ENCODE peak calls at places on chromosomes 3 and 15, in seven cellular contexts. K is iPS DF 6.9, Q is pancreas, Y is right cardiac atrium, D is aorta, E is left ventricle myocardium inferior, I is heart right ventricle. M is an unnamed sample. For H3K9me3, the result is how much of the 10 kb centered on the place peaks cover.

GRCh38 chr3:169662215-169663070 is 1.1 kb downstream of the MECOM start:
- DNase-seq in K (no peak), Q (peak), I (peak), E (peak), D (peak), Y (peak), M (no peak)

GRCh38 chr3:13880811-13881156 is 913 bp upstream of the WNT7A start:
- DNase-seq in E (no peak), Q (no peak), D (no peak), I (no peak), Y (no peak), K (no peak), M (no peak)

GRCh38 chr3:124329723-124330122 is 337.8 kb upstream of the ROPN1 start:
- DNase-seq in Q (no peak), I (no peak), E (no peak), Y (no peak), K (no peak), D (no peak), M (no peak)

GRCh38 chr15:57552678-57553334 is 38.9 kb upstream of the MYZAP start:
- DNase-seq in D (no peak), K (no peak), E (no peak), Y (no peak), Q (no peak), I (no peak), M (no peak)

GRCh38 chr3:47384425-47384824 is 3.6 kb downstream of the PTPN23 start:
- DNase-seq in Y (no peak), I (no peak), K (no peak), D (no peak), E (no peak), Q (no peak), M (no peak)

GRCh38 chr3:182092662-182093262 is 381.0 kb downstream of the SOX2 start:
- DNase-seq in Q (no peak), D (no peak), Y (no peak), I (no peak), E (no peak), K (no peak), M (no peak)

GRCh38 chr3:184334470-184335158 is 2.8 kb upstream of the FAM131A start:
- DNase-seq in I (no peak), Q (peak), Y (no peak), E (no peak), K (no peak), D (no peak), M (no peak)

GRCh38 chr15:71471347-71471746 is 339.0 kb upstream of the NR2E3 start:
- DNase-seq in D (no peak), Q (no peak), E (no peak), I (no peak), Y (no peak), K (no peak), M (no peak)

GRCh38 chr15:29699791-29700190 is 122.5 kb downstream of the TJP1 start:
- DNase-seq in Y (no peak), Q (no peak), E (no peak), I (no peak), K (no peak), D (no peak), M (no peak)

GRCh38 chr3:128402319-128402718 is 64.4 kb downstream of the DNAJB8 start:
- DNase-seq in I (no peak), Y (no peak), E (no peak), K (no peak), Q (peak), D (no peak), M (no peak)

GRCh38 chr15:95556225-95556624 is 774.3 kb upstream of the NR2F2 start:
- DNase-seq in D (no peak), I (no peak), K (no peak), Y (no peak), E (no peak), Q (no peak), M (no peak)

GRCh38 chr15:70244978-70245542 is 147.3 kb upstream of the TLE3 start:
- DNase-seq in E (no peak), Q (no peak), I (no peak), Y (no peak), K (no peak), D (no peak), M (no peak)

GRCh38 chr3:142448424-142448823 is 587 bp upstream of the XRN1 start:
- DNase-seq in Y (no peak), E (no peak), Q (no peak), K (no peak), D (no peak), I (no peak), M (no peak)

GRCh38 chr3:142447852-142448315 is at the start of gene XRN1:
- DNase-seq in Q (peak), Y (peak), D (peak), K (peak), I (peak), E (peak), M (peak)

GRCh38 chr3:142447308-142447851 is 457 bp downstream of the XRN1 start:
- DNase-seq in D (peak), K (no peak), I (peak), E (peak), Q (peak), Y (peak), M (no peak)

GRCh38 chr3:142444343-142444742 is 3.5 kb downstream of the XRN1 start:
- DNase-seq in E (no peak), Q (no peak), Y (no peak), I (no peak), K (no peak), D (no peak), M (no peak)

GRCh38 chr3:142445816-142446254 is 2.0 kb downstream of the XRN1 start:
- DNase-seq in K (no peak), E (no peak), Q (no peak), I (no peak), Y (no peak), D (no peak), M (peak)
- H3K4me3 ChIP-seq in K (no peak), E (peak), Q (peak), I (peak), Y (peak), D (no peak), M (peak)

DNA sequence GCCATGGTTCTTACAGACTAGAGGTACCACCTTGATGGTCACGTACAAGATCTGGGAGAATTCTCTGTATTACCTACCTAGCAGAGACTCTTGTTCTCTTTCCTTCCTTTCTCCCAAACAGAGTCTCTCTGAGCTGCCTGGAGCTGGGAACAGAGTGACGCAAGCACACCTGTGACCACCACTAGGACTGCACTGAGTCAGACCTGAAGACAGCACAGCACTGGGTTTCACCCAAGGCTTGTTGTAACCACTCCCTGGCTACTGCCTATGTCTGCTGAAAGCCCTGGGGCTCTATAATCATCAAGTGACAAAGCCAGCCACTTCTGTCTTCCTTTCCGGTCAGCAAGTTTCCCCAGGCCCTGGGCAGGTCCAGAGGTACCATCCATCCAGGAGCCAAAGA is 293.3 kb upstream of the CNTN4 start:
- DNase-seq in D (no peak), Q (no peak), E (no peak), Y (no peak), I (no peak), K (no peak), M (no peak)
- H3K9me3 ChIP-seq in D (under half), Q (under half), E (half or more), Y (under half), I (half or more), K (under half), M (under half)

GRCh38 chr3:175260145-175260794 is 401.1 kb downstream of the NAALADL2 start:
- DNase-seq in D (no peak), E (no peak), Q (no peak), K (no peak), I (no peak), Y (no peak), M (no peak)
- H3K4me3 ChIP-seq in D (no peak), E (no peak), Q (no peak), K (no peak), I (no peak), Y (no peak), M (no peak)

GRCh38 chr3:88090681-88091080 is 31.6 kb downstream of the ZNF654 start:
- DNase-seq in Q (no peak), Y (no peak), I (no peak), K (no peak), D (no peak), E (no peak), M (no peak)
- H3K9me3 ChIP-seq in Q (under half), Y (under half), I (under half), K (under half), D (under half), E (under half), M (under half)

GRCh38 chr15:79924379-79924778 is 27.6 kb upstream of the MTHFS start:
- DNase-seq in Y (no peak), E (no peak), K (no peak), D (no peak), Q (no peak), I (no peak), M (no peak)
- H3K4me3 ChIP-seq in Y (peak), E (peak), K (no peak), D (no peak), Q (peak), I (peak), M (peak)

DNA sequence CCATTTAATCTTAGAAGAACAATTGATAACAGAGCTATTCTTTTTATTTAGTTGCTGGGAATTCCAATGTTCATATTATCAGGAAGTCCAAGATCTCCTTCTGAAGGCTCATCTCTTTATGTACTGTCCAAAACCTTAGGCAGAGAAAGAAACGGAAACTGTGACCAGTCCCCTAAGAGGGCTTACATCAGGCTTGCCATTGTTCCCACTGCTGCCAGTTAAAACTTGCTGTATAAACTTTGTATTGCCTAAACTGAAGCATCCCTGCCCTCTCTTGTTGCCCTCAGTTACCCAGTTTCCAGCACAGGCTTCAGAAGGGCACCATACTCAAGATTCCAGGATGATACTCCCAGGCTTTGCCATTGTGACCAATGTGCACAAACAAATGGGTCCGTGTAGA is 435.2 kb upstream of the NAALADL2 start:
- DNase-seq in Y (no peak), K (no peak), E (no peak), D (no peak), Q (no peak), I (no peak), M (no peak)
- H3K9me3 ChIP-seq in Y (under half), K (under half), E (under half), D (under half), Q (under half), I (under half), M (under half)

GRCh38 chr15:42056934-42057743 is 36.3 kb upstream of the PLA2G4E start:
- DNase-seq in Q (peak), K (peak), Y (peak), I (peak), D (peak), E (peak), M (peak)
- H3K4me3 ChIP-seq in Q (peak), K (no peak), Y (no peak), I (peak), D (no peak), E (peak), M (peak)

DNA sequence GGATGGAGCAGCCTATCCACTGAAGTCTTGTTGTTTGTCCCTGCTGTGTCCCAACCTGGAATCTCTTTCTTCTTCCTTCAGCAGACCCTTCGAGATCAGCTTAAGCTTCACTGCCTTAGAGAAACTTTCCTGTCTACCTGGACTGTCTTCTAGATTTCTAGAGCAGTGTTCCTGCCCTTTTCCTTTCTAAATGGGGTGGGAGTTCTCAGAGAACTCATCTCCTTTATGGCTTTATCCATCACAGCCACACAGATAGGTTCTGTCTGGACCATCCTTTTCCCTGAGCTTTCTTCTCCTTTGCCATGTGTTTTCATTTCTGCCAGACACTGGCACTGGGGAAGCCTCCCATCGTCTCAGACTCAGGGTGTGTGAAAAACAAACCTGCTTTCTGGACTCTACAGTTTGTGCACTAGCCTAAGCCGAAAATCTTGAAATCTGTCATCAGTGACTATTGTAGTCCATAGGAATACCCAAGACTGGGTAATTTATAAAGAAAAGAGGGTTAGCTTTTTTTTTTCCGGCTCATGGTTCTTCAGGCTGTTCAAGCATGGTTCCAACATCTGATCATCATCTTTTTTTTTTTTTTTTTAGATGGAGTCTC is 177.5 kb downstream of the PGPEP1L start:
- DNase-seq in D (no peak), Q (no peak), E (no peak), I (no peak), K (no peak), Y (no peak), M (no peak)
- H3K9me3 ChIP-seq in D (under half), Q (under half), E (half or more), I (half or more), K (under half), Y (under half), M (under half)

GRCh38 chr15:52112203-52112750 is 298 bp downstream of the BCL2L10 start:
- DNase-seq in D (peak), E (no peak), Y (no peak), Q (no peak), I (peak), K (no peak), M (peak)
- H3K4me3 ChIP-seq in D (no peak), E (peak), Y (peak), Q (peak), I (peak), K (peak), M (peak)

M was measured in naive thymus-derived CD4-positive, alpha-beta T cell.